ENCODE peak calls at places on chromosome 9, in seven cellular contexts. Q, V, W, D, I, J and B are unnamed samples.

GRCh38 chr9:127661342-127661741 is 45.4 kb upstream of the CFAP157 start:
- DNase-seq in Q (no peak), V (no peak), W (peak), D (no peak), I (no peak), J (no peak), B (peak)

GRCh38 chr9:21317956-21318923 is 13.1 kb upstream of the IFNA5 start:
- DNase-seq in Q (peak), V (no peak), W (peak), D (peak), I (no peak), J (no peak), B (peak)

GRCh38 chr9:91008568-91008967 is 206.9 kb downstream of the SYK start:
- DNase-seq in Q (no peak), V (no peak), W (no peak), D (no peak), I (no peak), J (no peak), B (no peak)

GRCh38 chr9:135925496-135926133 is 18.3 kb upstream of the CAMSAP1 start:
- DNase-seq in Q (no peak), V (no peak), W (no peak), D (no peak), I (no peak), J (peak), B (no peak)

GRCh38 chr9:127128341-127129072 is 6.1 kb upstream of the ANGPTL2 start:
- DNase-seq in Q (no peak), V (no peak), W (no peak), D (no peak), I (no peak), J (no peak), B (no peak)

GRCh38 chr9:5820425-5820824 is 12.5 kb downstream of the ERMP1 start:
- DNase-seq in Q (no peak), V (no peak), W (no peak), D (no peak), I (no peak), J (no peak), B (no peak)

GRCh38 chr9:114286146-114286679 is 36.7 kb upstream of the ORM1 start:
- DNase-seq in Q (no peak), V (no peak), W (no peak), D (no peak), I (no peak), J (no peak), B (no peak)

GRCh38 chr9:79489241-79490000 is 82.3 kb upstream of the TLE4 start:
- DNase-seq in Q (peak), V (no peak), W (no peak), D (no peak), I (no peak), J (no peak), B (no peak)

GRCh38 chr9:120377268-120378150 is 202.5 kb downstream of the CDK5RAP2 start:
- DNase-seq in Q (no peak), V (no peak), W (no peak), D (no peak), I (no peak), J (no peak), B (no peak)

GRCh38 chr9:137493163-137494103 is 34.3 kb upstream of the NSMF start:
- DNase-seq in Q (no peak), V (no peak), W (no peak), D (no peak), I (no peak), J (no peak), B (no peak)

GRCh38 chr9:94212091-94212490 is 47.0 kb upstream of the ZNF169 start:
- DNase-seq in Q (peak), V (no peak), W (no peak), D (no peak), I (no peak), J (no peak), B (no peak)

GRCh38 chr9:114097613-114098020 is 1.5 kb downstream of the KIF12 start:
- DNase-seq in Q (no peak), V (no peak), W (peak), D (no peak), I (no peak), J (no peak), B (no peak)

GRCh38 chr9:137168907-137169763 is 716 bp downstream of the LRRC26 start:
- DNase-seq in Q (peak), V (peak), W (peak), D (peak), I (no peak), J (no peak), B (peak)

GRCh38 chr9:95115104-95115503 is 202.4 kb downstream of the FANCC start:
- DNase-seq in Q (no peak), V (no peak), W (no peak), D (no peak), I (no peak), J (no peak), B (no peak)